ENCODE peak calls at places on chromosomes 2 and 18, in ten cellular contexts. One of them, this sample, is unnamed.

GRCh38 chr2:233814063-233814435 is 35.9 kb downstream of the MROH2A start:
- DNase-seq in EH: peak; percentile 34
- DNase-seq in fibroblast of lung: no peak
- DNase-seq in RWPE1: peak; percentile 46
- DNase-seq in stomach: no peak
- DNase-seq in hypothalamus: no peak
- DNase-seq in GM23248: no peak
- DNase-seq in neural crest cell: no peak
- DNase-seq in substantia nigra: no peak
- DNase-seq in H7: peak; percentile 82
- DNase-seq in this sample: peak; percentile 14

GRCh38 chr2:133777607-133778006 is 209.3 kb upstream of the NCKAP5 start:
- DNase-seq in EH: peak; percentile 83
- DNase-seq in fibroblast of lung: peak; percentile 24
- DNase-seq in RWPE1: peak; percentile 46
- DNase-seq in stomach: no peak
- DNase-seq in hypothalamus: no peak
- DNase-seq in GM23248: peak; percentile 27
- DNase-seq in neural crest cell: no peak
- DNase-seq in substantia nigra: no peak
- DNase-seq in H7: no peak
- DNase-seq in this sample: no peak

GRCh38 chr18:35588995-35589394 is 7.5 kb downstream of the GALNT1 start:
- DNase-seq in EH: peak; percentile 3
- DNase-seq in fibroblast of lung: no peak
- DNase-seq in RWPE1: no peak
- DNase-seq in stomach: no peak
- DNase-seq in hypothalamus: no peak
- DNase-seq in GM23248: no peak
- DNase-seq in neural crest cell: no peak
- DNase-seq in substantia nigra: no peak
- DNase-seq in H7: peak; percentile 68
- DNase-seq in this sample: no peak

GRCh38 chr2:234412726-234413125 is 84.2 kb downstream of the ARL4C start:
- DNase-seq in EH: peak; percentile 39
- DNase-seq in fibroblast of lung: no peak
- DNase-seq in RWPE1: peak; percentile 66
- DNase-seq in stomach: no peak
- DNase-seq in hypothalamus: no peak
- DNase-seq in GM23248: peak; percentile 91
- DNase-seq in neural crest cell: no peak
- DNase-seq in substantia nigra: no peak
- DNase-seq in H7: no peak
- DNase-seq in this sample: peak; percentile 71

GRCh38 chr2:173231042-173231441 is 123.6 kb upstream of the CDCA7 start:
- DNase-seq in EH: no peak
- DNase-seq in fibroblast of lung: no peak
- DNase-seq in RWPE1: no peak
- DNase-seq in stomach: peak; percentile 85
- DNase-seq in hypothalamus: no peak
- DNase-seq in GM23248: no peak
- DNase-seq in neural crest cell: no peak
- DNase-seq in substantia nigra: no peak
- DNase-seq in H7: no peak
- DNase-seq in this sample: no peak

GRCh38 chr18:21548647-21549046 is 51.9 kb downstream of the ESCO1 start:
- DNase-seq in EH: peak; percentile 15
- DNase-seq in fibroblast of lung: no peak
- DNase-seq in RWPE1: no peak
- DNase-seq in stomach: no peak
- DNase-seq in hypothalamus: no peak
- DNase-seq in GM23248: peak; percentile 4
- DNase-seq in neural crest cell: no peak
- DNase-seq in substantia nigra: no peak
- DNase-seq in H7: no peak
- DNase-seq in this sample: no peak

GRCh38 chr2:62266433-62267038 is 70.6 kb downstream of the B3GNT2 start:
- DNase-seq in EH: peak; percentile 95
- DNase-seq in fibroblast of lung: peak; percentile 92
- DNase-seq in RWPE1: no peak
- DNase-seq in stomach: no peak
- DNase-seq in hypothalamus: no peak
- DNase-seq in GM23248: peak; percentile 49
- DNase-seq in neural crest cell: no peak
- DNase-seq in substantia nigra: no peak
- DNase-seq in H7: peak; percentile 52
- DNase-seq in this sample: peak; percentile 71

GRCh38 chr2:75790121-75790520 is 79.4 kb upstream of the GCFC2 start:
- DNase-seq in EH: no peak
- DNase-seq in fibroblast of lung: no peak
- DNase-seq in RWPE1: no peak
- DNase-seq in stomach: no peak
- DNase-seq in hypothalamus: no peak
- DNase-seq in GM23248: no peak
- DNase-seq in neural crest cell: no peak
- DNase-seq in substantia nigra: no peak
- DNase-seq in H7: no peak
- DNase-seq in this sample: no peak

GRCh38 chr2:29455202-29455885 is 340.1 kb downstream of the CLIP4 start:
- DNase-seq in EH: peak; percentile 60
- DNase-seq in fibroblast of lung: no peak
- DNase-seq in RWPE1: no peak
- DNase-seq in stomach: no peak
- DNase-seq in hypothalamus: peak; percentile 32
- DNase-seq in GM23248: peak; percentile 32
- DNase-seq in neural crest cell: peak; percentile 17
- DNase-seq in substantia nigra: no peak
- DNase-seq in H7: no peak
- DNase-seq in this sample: no peak

GRCh38 chr2:47905454-47906260 is 641 bp downstream of the FBXO11 start:
- DNase-seq in EH: peak; percentile 51
- DNase-seq in fibroblast of lung: peak; percentile 63
- DNase-seq in RWPE1: no peak
- DNase-seq in stomach: peak; percentile 55
- DNase-seq in hypothalamus: peak; percentile 58
- DNase-seq in GM23248: peak; percentile 82
- DNase-seq in neural crest cell: peak; percentile 50
- DNase-seq in substantia nigra: peak; percentile 45
- DNase-seq in H7: peak; percentile 66
- DNase-seq in this sample: peak; percentile 47

GRCh38 chr2:71797006-71797810 is 343.8 kb downstream of the DYSF start:
- DNase-seq in EH: no peak
- DNase-seq in fibroblast of lung: no peak
- DNase-seq in RWPE1: no peak
- DNase-seq in stomach: no peak
- DNase-seq in hypothalamus: no peak
- DNase-seq in GM23248: no peak
- DNase-seq in neural crest cell: no peak
- DNase-seq in substantia nigra: no peak
- DNase-seq in H7: no peak
- DNase-seq in this sample: no peak

GRCh38 chr2:144097440-144098225 is 422.3 kb downstream of the ZEB2 start:
- DNase-seq in EH: no peak
- DNase-seq in fibroblast of lung: no peak
- DNase-seq in RWPE1: no peak
- DNase-seq in stomach: no peak
- DNase-seq in hypothalamus: no peak
- DNase-seq in GM23248: no peak
- DNase-seq in neural crest cell: no peak
- DNase-seq in substantia nigra: no peak
- DNase-seq in H7: no peak
- DNase-seq in this sample: no peak

GRCh38 chr2:218820746-218821369 is 10.7 kb downstream of the PRKAG3 start:
- DNase-seq in EH: no peak
- DNase-seq in fibroblast of lung: no peak
- DNase-seq in RWPE1: no peak
- DNase-seq in stomach: no peak
- DNase-seq in hypothalamus: no peak
- DNase-seq in GM23248: no peak
- DNase-seq in neural crest cell: no peak
- DNase-seq in substantia nigra: no peak
- DNase-seq in H7: no peak
- DNase-seq in this sample: no peak

GRCh38 chr2:70528921-70529320 is 24.7 kb downstream of the TGFA start:
- DNase-seq in EH: no peak
- DNase-seq in fibroblast of lung: no peak
- DNase-seq in RWPE1: no peak
- DNase-seq in stomach: no peak
- DNase-seq in hypothalamus: no peak
- DNase-seq in GM23248: no peak
- DNase-seq in neural crest cell: no peak
- DNase-seq in substantia nigra: no peak
- DNase-seq in H7: no peak
- DNase-seq in this sample: no peak

GRCh38 chr2:54067851-54068375 is 47.5 kb upstream of the ACYP2 start:
- DNase-seq in EH: peak; percentile 31
- DNase-seq in fibroblast of lung: peak; percentile 23
- DNase-seq in RWPE1: no peak
- DNase-seq in stomach: peak; percentile 64
- DNase-seq in hypothalamus: no peak
- DNase-seq in GM23248: peak; percentile 21
- DNase-seq in neural crest cell: no peak
- DNase-seq in substantia nigra: no peak
- DNase-seq in H7: no peak
- DNase-seq in this sample: no peak

GRCh38 chr2:75481041-75481836 is 79.5 kb downstream of the EVA1A start:
- DNase-seq in EH: peak; percentile 43
- DNase-seq in fibroblast of lung: peak; percentile 39
- DNase-seq in RWPE1: no peak
- DNase-seq in stomach: no peak
- DNase-seq in hypothalamus: no peak
- DNase-seq in GM23248: peak; percentile 55
- DNase-seq in neural crest cell: no peak
- DNase-seq in substantia nigra: no peak
- DNase-seq in H7: no peak
- DNase-seq in this sample: peak; percentile 56

GRCh38 chr2:156211318-156211717 is 121.2 kb downstream of the NR4A2 start:
- DNase-seq in EH: no peak
- DNase-seq in fibroblast of lung: no peak
- DNase-seq in RWPE1: no peak
- DNase-seq in stomach: no peak
- DNase-seq in hypothalamus: no peak
- DNase-seq in GM23248: no peak
- DNase-seq in neural crest cell: no peak
- DNase-seq in substantia nigra: no peak
- DNase-seq in H7: no peak
- DNase-seq in this sample: no peak

GRCh38 chr2:204505946-204506345 is 39.3 kb upstream of the PARD3B start:
- DNase-seq in EH: peak; percentile 95
- DNase-seq in fibroblast of lung: peak; percentile 4
- DNase-seq in RWPE1: no peak
- DNase-seq in stomach: no peak
- DNase-seq in hypothalamus: no peak
- DNase-seq in GM23248: peak; percentile 92
- DNase-seq in neural crest cell: no peak
- DNase-seq in substantia nigra: no peak
- DNase-seq in H7: no peak
- DNase-seq in this sample: peak; percentile 75

This sample was measured in fibroblast of the aortic adventitia.